ENCODE peak calls at places on chromosome 12, in eight cellular contexts. I is right atrium auricular region, X is RWPE2, K is upper lobe of right lung, N is tibial artery, D is Karpas-422, C is left lung, J is pancreas. U is an unnamed sample.

GRCh38 chr12:64098709-64099354 is 123.3 kb downstream of the KICS2 start:
- DNase-seq in I (no peak), X (no peak), K (no peak), N (no peak), D (no peak), C (no peak), J (no peak), U (no peak)

GRCh38 chr12:6090786-6091185 is 33.7 kb downstream of the VWF start:
- DNase-seq in I (no peak), X (no peak), K (no peak), N (peak; percentile 22), D (no peak), C (no peak), J (no peak), U (no peak)

GRCh38 chr12:84741727-84742126 is 170.9 kb downstream of the SLC6A15 start:
- DNase-seq in I (no peak), X (no peak), K (no peak), N (no peak), D (no peak), C (no peak), J (no peak), U (no peak)

GRCh38 chr12:23093488-23093887 is 468.5 kb downstream of the ETNK1 start:
- DNase-seq in I (no peak), X (no peak), K (no peak), N (no peak), D (no peak), C (no peak), J (no peak), U (no peak)

GRCh38 chr12:28872654-28873268 is 276.3 kb upstream of the FAR2 start:
- DNase-seq in I (no peak), X (no peak), K (no peak), N (no peak), D (peak; percentile 79), C (no peak), J (peak; percentile 38), U (peak; percentile 20)

GRCh38 chr12:132522586-132523380 is 32.8 kb downstream of the FBRSL1 start:
- DNase-seq in I (no peak), X (no peak), K (no peak), N (no peak), D (no peak), C (no peak), J (no peak), U (no peak)

GRCh38 chr12:42332301-42332894 is 6.4 kb downstream of the PPHLN1 start:
- DNase-seq in I (no peak), X (no peak), K (no peak), N (no peak), D (peak; percentile 85), C (no peak), J (no peak), U (no peak)

GRCh38 chr12:47110011-47110541 is 30.3 kb upstream of the AMIGO2 start:
- DNase-seq in I (no peak), X (no peak), K (no peak), N (no peak), D (no peak), C (no peak), J (no peak), U (no peak)

GRCh38 chr12:113248842-113249435 is 27.7 kb downstream of the TPCN1 start:
- DNase-seq in I (no peak), X (no peak), K (no peak), N (no peak), D (no peak), C (no peak), J (no peak), U (peak; percentile 13)

GRCh38 chr12:102634216-102634615 is 153.9 kb upstream of the IGF1 start:
- DNase-seq in I (no peak), X (no peak), K (no peak), N (no peak), D (no peak), C (no peak), J (no peak), U (no peak)

GRCh38 chr12:93442411-93443340 is 929 bp upstream of the UBE2N start:
- DNase-seq in I (no peak), X (no peak), K (no peak), N (no peak), D (no peak), C (no peak), J (no peak), U (no peak)

GRCh38 chr12:85206543-85206942 is 73.5 kb upstream of the ALX1 start:
- DNase-seq in I (no peak), X (no peak), K (no peak), N (no peak), D (no peak), C (peak; percentile 40), J (no peak), U (peak; percentile 32)

GRCh38 chr12:4909734-4910501 is at the start of gene KCNA1:
- DNase-seq in I (no peak), X (no peak), K (no peak), N (no peak), D (no peak), C (peak; percentile 74), J (no peak), U (peak; percentile 63)

GRCh38 chr12:120069278-120069677 is 47.3 kb downstream of the RAB35 start:
- DNase-seq in I (no peak), X (no peak), K (no peak), N (no peak), D (no peak), C (no peak), J (no peak), U (no peak)

GRCh38 chr12:109760930-109761630 is 47.5 kb downstream of the FAM222A start:
- DNase-seq in I (no peak), X (peak; percentile 28), K (peak; percentile 56), N (peak; percentile 10), D (no peak), C (no peak), J (no peak), U (peak; percentile 24)

GRCh38 chr12:52355181-52355580 is 12.1 kb downstream of the KRT85 start:
- DNase-seq in I (no peak), X (no peak), K (no peak), N (no peak), D (no peak), C (no peak), J (no peak), U (no peak)

GRCh38 chr12:39831587-39832315 is 212.1 kb upstream of the ABCD2 start:
- DNase-seq in I (no peak), X (no peak), K (no peak), N (no peak), D (no peak), C (no peak), J (no peak), U (no peak)

GRCh38 chr12:98532687-98533304 is 17.4 kb downstream of the TMPO start:
- DNase-seq in I (no peak), X (no peak), K (no peak), N (no peak), D (peak; percentile 82), C (no peak), J (no peak), U (no peak)

GRCh38 chr12:37543966-37544668 is 772.5 kb upstream of the ALG10B start:
- DNase-seq in I (no peak), X (no peak), K (no peak), N (no peak), D (no peak), C (no peak), J (no peak), U (no peak)

GRCh38 chr12:54708836-54709235 is 60.7 kb upstream of the DCD start:
- DNase-seq in I (no peak), X (no peak), K (no peak), N (no peak), D (no peak), C (no peak), J (no peak), U (no peak)

GRCh38 chr12:22318122-22318737 is 16.3 kb downstream of the ST8SIA1 start:
- DNase-seq in I (no peak), X (no peak), K (no peak), N (no peak), D (no peak), C (no peak), J (no peak), U (no peak)

GRCh38 chr12:112112423-112113132 is 4.0 kb upstream of the NAA25 start:
- DNase-seq in I (no peak), X (peak; percentile 90), K (no peak), N (no peak), D (no peak), C (no peak), J (no peak), U (no peak)
- H3K4me1 ChIP-seq in I (no peaks in the 10 kb centered on the region), X (peaks cover 22% of the 10 kb centered on the region), K (peaks cover 23% of the 10 kb centered on the region), N (peaks cover 16% of the 10 kb centered on the region), D (peaks cover 29% of the 10 kb centered on the region), C (peaks cover 49% of the 10 kb centered on the region), J (no peaks in the 10 kb centered on the region), U (peaks cover 4% of the 10 kb centered on the region)

GRCh38 chr12:1795221-1795784 is 25.1 kb upstream of the LRTM2 start:
- DNase-seq in I (no peak), X (peak; percentile 61), K (peak; percentile 61), N (no peak), D (no peak), C (peak; percentile 78), J (no peak), U (no peak)
- H3K27ac ChIP-seq in I (peak overlapping the region; percentile 46), X (no peak overlapping the region), K (peak overlapping the region; percentile 58), N (peak overlapping the region; percentile 47), D (no peak overlapping the region), C (peak overlapping the region; percentile 6), J (no peak overlapping the region), U (no peak overlapping the region)

GRCh38 chr12:76688627-76689026 is 75.3 kb upstream of the ZDHHC17 start:
- DNase-seq in I (no peak), X (no peak), K (no peak), N (no peak), D (peak; percentile 63), C (no peak), J (no peak), U (no peak)
- H3K9me3 ChIP-seq in I (no peaks in the 10 kb centered on the region), X (no peaks in the 10 kb centered on the region), K (no peaks in the 10 kb centered on the region), N (no peaks in the 10 kb centered on the region), D (no peaks in the 10 kb centered on the region), C (no peaks in the 10 kb centered on the region), J (no peaks in the 10 kb centered on the region), U (no peaks in the 10 kb centered on the region)

GRCh38 chr12:122886161-122886560 is 9.8 kb downstream of the VPS37B start:
- DNase-seq in I (no peak), X (no peak), K (no peak), N (no peak), D (no peak), C (no peak), J (no peak), U (no peak)

GRCh38 chr12:122882908-122883563 is 12.9 kb downstream of the VPS37B start:
- DNase-seq in I (no peak), X (no peak), K (no peak), N (no peak), D (no peak), C (no peak), J (no peak), U (no peak)

GRCh38 chr12:122884091-122884826 is 11.7 kb downstream of the VPS37B start:
- DNase-seq in I (no peak), X (no peak), K (no peak), N (no peak), D (no peak), C (no peak), J (no peak), U (no peak)

GRCh38 chr12:122886851-122887816 is 8.8 kb downstream of the VPS37B start:
- DNase-seq in I (no peak), X (peak; percentile 83), K (no peak), N (no peak), D (no peak), C (no peak), J (no peak), U (no peak)

DNA sequence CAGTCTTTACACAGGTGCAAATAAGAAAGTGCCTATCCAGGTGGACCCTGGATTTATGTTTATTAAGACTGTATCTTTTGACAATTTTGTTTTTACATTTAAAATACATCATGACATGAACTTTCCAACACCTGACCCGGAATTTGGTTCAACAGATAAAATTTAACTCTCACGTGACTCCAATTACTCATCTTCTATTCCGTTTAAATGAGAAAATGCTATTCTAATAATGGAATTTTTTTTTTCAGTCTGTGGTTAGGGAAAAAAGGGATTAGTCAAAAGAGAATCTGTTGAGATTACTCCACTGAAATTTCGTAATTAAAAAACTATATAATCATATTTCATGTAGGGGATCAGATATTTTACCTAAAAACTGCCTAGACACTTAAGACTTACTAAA is 11.1 kb downstream of the VPS37B start:
- DNase-seq in I (no peak), X (no peak), K (no peak), N (no peak), D (no peak), C (no peak), J (no peak), U (no peak)
- H3K4me1 ChIP-seq in I (no peaks in the 10 kb centered on the region), X (peaks cover 62% of the 10 kb centered on the region), K (peaks cover 62% of the 10 kb centered on the region), N (peaks cover 58% of the 10 kb centered on the region), D (peaks cover 12% of the 10 kb centered on the region), C (peaks cover 87% of the 10 kb centered on the region), J (peaks cover 50% of the 10 kb centered on the region), U (peaks cover 25% of the 10 kb centered on the region)

U was measured in right cardiac atrium.